ENCODE peak calls at places on chromosomes 6 and 20, in five cellular contexts. W, B, O, V and T are unnamed samples.

GRCh38 chr6:41693281-41693838 is 42.0 kb downstream of the TFEB start:
- DNase-seq in W (no peak), B (no peak), O (no peak), V (no peak), T (no peak)

GRCh38 chr6:13327691-13328075 is 654 bp downstream of the TBC1D7 start:
- DNase-seq in W (peak), B (no peak), O (no peak), V (no peak), T (no peak)

GRCh38 chr20:57818418-57818817 is 108.6 kb upstream of the PMEPA1 start:
- DNase-seq in W (no peak), B (no peak), O (no peak), V (no peak), T (no peak)

GRCh38 chr6:132087391-132087790 is 136.2 kb upstream of the CCN2 start:
- DNase-seq in W (no peak), B (no peak), O (no peak), V (no peak), T (no peak)

GRCh38 chr6:134379086-134379485 is 61.2 kb upstream of the SGK1 start:
- DNase-seq in W (no peak), B (peak), O (no peak), V (no peak), T (no peak)

GRCh38 chr6:5112065-5112799 is 27.1 kb downstream of the PPP1R3G start:
- DNase-seq in W (peak), B (no peak), O (no peak), V (no peak), T (no peak)

GRCh38 chr6:133115960-133116359 is 125.2 kb upstream of the EYA4 start:
- DNase-seq in W (no peak), B (no peak), O (no peak), V (no peak), T (no peak)

GRCh38 chr20:48604936-48605335 is 222.9 kb downstream of the PREX1 start:
- DNase-seq in W (no peak), B (no peak), O (no peak), V (no peak), T (no peak)

GRCh38 chr6:35733633-35734032 is 3.2 kb upstream of the ARMC12 start:
- DNase-seq in W (no peak), B (no peak), O (no peak), V (no peak), T (no peak)